ENCODE peak calls at places on chromosomes 7 and 10, in four cellular contexts. One of them, this sample, is unnamed.

GRCh38 chr10:132486539-132487121 is 51.0 kb upstream of the INPP5A start:
- DNase-seq in GM20000: no peak
- DNase-seq in mesothelial cell of epicardium: no peak
- DNase-seq in GM10248: no peak
- DNase-seq in this sample: no peak

GRCh38 chr10:86648706-86649426 is 5.5 kb upstream of the OPN4 start:
- DNase-seq in GM20000: no peak
- DNase-seq in GM10248: no peak
- DNase-seq in mesothelial cell of epicardium: peak
- DNase-seq in this sample: no peak

GRCh38 chr7:17618652-17618974 is 320.2 kb downstream of the AHR start:
- DNase-seq in mesothelial cell of epicardium: no peak
- DNase-seq in GM20000: no peak
- DNase-seq in GM10248: no peak
- DNase-seq in this sample: no peak

GRCh38 chr10:92268763-92269162 is 22.1 kb downstream of the CPEB3 start:
- DNase-seq in GM20000: no peak
- DNase-seq in mesothelial cell of epicardium: no peak
- DNase-seq in GM10248: no peak
- DNase-seq in this sample: no peak

GRCh38 chr7:115122388-115122787 is 200.5 kb downstream of the MDFIC start:
- DNase-seq in mesothelial cell of epicardium: no peak
- DNase-seq in GM10248: no peak
- DNase-seq in GM20000: no peak
- DNase-seq in this sample: no peak

GRCh38 chr7:39429421-39429820 is 136.8 kb upstream of the YAE1 start:
- DNase-seq in mesothelial cell of epicardium: no peak
- DNase-seq in GM20000: no peak
- DNase-seq in GM10248: no peak
- DNase-seq in this sample: no peak

GRCh38 chr10:132862485-132863420 is 76.8 kb upstream of the NKX6-2 start:
- DNase-seq in mesothelial cell of epicardium: no peak
- DNase-seq in GM20000: no peak
- DNase-seq in GM10248: no peak
- DNase-seq in this sample: no peak

GRCh38 chr10:24333736-24334135 is 124.8 kb downstream of the KIAA1217 start:
- DNase-seq in mesothelial cell of epicardium: no peak
- DNase-seq in GM10248: no peak
- DNase-seq in GM20000: no peak
- DNase-seq in this sample: no peak

GRCh38 chr7:96181174-96181573 is 140.7 kb downstream of the SLC25A13 start:
- DNase-seq in GM20000: no peak
- DNase-seq in mesothelial cell of epicardium: no peak
- DNase-seq in GM10248: no peak
- DNase-seq in this sample: no peak

GRCh38 chr10:5551531-5552375 is 27.0 kb downstream of the CALML3 start:
- DNase-seq in mesothelial cell of epicardium: no peak
- DNase-seq in GM10248: peak
- DNase-seq in GM20000: peak
- DNase-seq in this sample: peak

GRCh38 chr7:112395411-112395810 is 54.8 kb upstream of the IFRD1 start:
- DNase-seq in GM10248: no peak
- DNase-seq in GM20000: no peak
- DNase-seq in mesothelial cell of epicardium: no peak
- DNase-seq in this sample: no peak

GRCh38 chr10:77168861-77169260 is 468.7 kb downstream of the KCNMA1 start:
- DNase-seq in GM10248: no peak
- DNase-seq in mesothelial cell of epicardium: no peak
- DNase-seq in GM20000: no peak
- DNase-seq in this sample: no peak

GRCh38 chr10:84608126-84608525 is 279.7 kb downstream of the CCSER2 start:
- DNase-seq in mesothelial cell of epicardium: no peak
- DNase-seq in GM20000: no peak
- DNase-seq in GM10248: no peak
- DNase-seq in this sample: no peak

GRCh38 chr10:84607523-84607922 is 279.1 kb downstream of the CCSER2 start:
- DNase-seq in GM20000: no peak
- DNase-seq in GM10248: no peak
- DNase-seq in mesothelial cell of epicardium: no peak
- DNase-seq in this sample: no peak

DNA sequence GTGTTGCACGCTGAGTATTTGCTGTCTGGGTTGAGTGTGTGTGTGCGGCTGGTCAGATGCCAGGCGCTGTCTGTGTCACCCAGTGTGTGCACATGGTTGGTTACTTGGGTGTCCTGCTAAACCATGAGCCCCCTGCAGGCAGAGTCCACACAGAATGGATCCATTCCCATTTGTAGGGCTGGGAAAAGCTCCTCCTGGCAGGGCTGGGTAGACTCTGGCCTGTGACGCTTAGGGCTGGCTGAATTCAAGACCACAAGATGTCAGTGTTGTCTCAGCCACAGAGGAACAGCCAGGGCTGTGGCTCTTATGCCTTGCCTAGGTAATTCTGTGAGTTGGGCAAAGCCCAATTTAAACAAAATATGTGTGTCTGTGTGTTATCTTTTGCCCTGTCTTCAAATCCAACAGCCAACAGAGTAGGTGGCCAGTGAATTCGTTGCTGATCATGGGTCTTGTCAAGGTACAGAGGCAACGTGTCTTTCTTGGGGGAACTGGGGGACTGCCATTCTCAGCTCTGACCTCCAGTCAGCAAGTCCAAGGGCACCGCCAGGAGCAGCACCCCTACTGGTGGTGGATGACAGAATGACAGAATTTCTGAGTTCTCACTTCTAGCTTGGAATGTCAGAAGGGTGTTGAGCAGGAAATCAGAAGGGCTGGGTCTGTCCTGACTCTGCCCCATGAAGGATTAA is 285.1 kb downstream of the CCSER2 start:
- DNase-seq in GM20000: peak
- DNase-seq in GM10248: no peak
- DNase-seq in mesothelial cell of epicardium: peak
- DNase-seq in this sample: no peak
- TF ChIP-seq CTCF in GM20000: no peak
- TF ChIP-seq CTCF in GM10248: peak
- TF ChIP-seq CTCF in mesothelial cell of epicardium: no peak
- TF ChIP-seq CTCF in this sample: peak

GRCh38 chr10:116627386-116627933 is 6.7 kb downstream of the PNLIPRP2 start:
- DNase-seq in GM20000: peak
- DNase-seq in GM10248: no peak
- DNase-seq in mesothelial cell of epicardium: no peak
- DNase-seq in this sample: no peak
- TF ChIP-seq CTCF in GM20000: no peak
- TF ChIP-seq CTCF in GM10248: no peak
- TF ChIP-seq CTCF in mesothelial cell of epicardium: peak
- TF ChIP-seq CTCF in this sample: no peak

GRCh38 chr7:54838540-54838925 is 79.5 kb upstream of the SEC61G start:
- DNase-seq in mesothelial cell of epicardium: no peak
- DNase-seq in GM20000: no peak
- DNase-seq in GM10248: no peak
- DNase-seq in this sample: no peak

GRCh38 chr7:54839538-54840213 is 80.7 kb upstream of the SEC61G start:
- DNase-seq in GM10248: no peak
- DNase-seq in mesothelial cell of epicardium: no peak
- DNase-seq in GM20000: peak
- DNase-seq in this sample: no peak

GRCh38 chr7:54837761-54838539 is 78.9 kb upstream of the SEC61G start:
- DNase-seq in mesothelial cell of epicardium: no peak
- DNase-seq in GM10248: no peak
- DNase-seq in GM20000: no peak
- DNase-seq in this sample: no peak

GRCh38 chr7:54843961-54844360 is 85.0 kb upstream of the SEC61G start:
- DNase-seq in GM10248: no peak
- DNase-seq in mesothelial cell of epicardium: no peak
- DNase-seq in GM20000: no peak
- DNase-seq in this sample: no peak

GRCh38 chr7:54841772-54842707 is 83.0 kb upstream of the SEC61G start:
- DNase-seq in GM20000: no peak
- DNase-seq in GM10248: no peak
- DNase-seq in mesothelial cell of epicardium: no peak
- DNase-seq in this sample: no peak
- TF ChIP-seq CTCF in GM20000: peak
- TF ChIP-seq CTCF in GM10248: peak
- TF ChIP-seq CTCF in mesothelial cell of epicardium: no peak
- TF ChIP-seq CTCF in this sample: peak

GRCh38 chr10:111762114-111762513 is 421.5 kb downstream of the GPAM start:
- DNase-seq in GM20000: no peak
- DNase-seq in GM10248: no peak
- DNase-seq in mesothelial cell of epicardium: no peak
- DNase-seq in this sample: no peak
- TF ChIP-seq CTCF in GM20000: no peak
- TF ChIP-seq CTCF in GM10248: peak
- TF ChIP-seq CTCF in mesothelial cell of epicardium: no peak
- TF ChIP-seq CTCF in this sample: no peak

GRCh38 chr10:46998192-46998591 is 87.0 kb downstream of the PTPN20 start:
- DNase-seq in mesothelial cell of epicardium: no peak
- DNase-seq in GM20000: no peak
- DNase-seq in GM10248: no peak
- DNase-seq in this sample: no peak

GRCh38 chr10:46998595-46998994 is 87.4 kb downstream of the PTPN20 start:
- DNase-seq in GM10248: no peak
- DNase-seq in mesothelial cell of epicardium: no peak
- DNase-seq in GM20000: no peak
- DNase-seq in this sample: no peak

GRCh38 chr10:46992794-46993552 is 81.7 kb downstream of the PTPN20 start:
- DNase-seq in GM10248: no peak
- DNase-seq in mesothelial cell of epicardium: no peak
- DNase-seq in GM20000: no peak
- DNase-seq in this sample: no peak

GRCh38 chr10:46999217-46999616 is 88.0 kb downstream of the PTPN20 start:
- DNase-seq in GM20000: no peak
- DNase-seq in mesothelial cell of epicardium: no peak
- DNase-seq in GM10248: no peak
- DNase-seq in this sample: no peak

DNA sequence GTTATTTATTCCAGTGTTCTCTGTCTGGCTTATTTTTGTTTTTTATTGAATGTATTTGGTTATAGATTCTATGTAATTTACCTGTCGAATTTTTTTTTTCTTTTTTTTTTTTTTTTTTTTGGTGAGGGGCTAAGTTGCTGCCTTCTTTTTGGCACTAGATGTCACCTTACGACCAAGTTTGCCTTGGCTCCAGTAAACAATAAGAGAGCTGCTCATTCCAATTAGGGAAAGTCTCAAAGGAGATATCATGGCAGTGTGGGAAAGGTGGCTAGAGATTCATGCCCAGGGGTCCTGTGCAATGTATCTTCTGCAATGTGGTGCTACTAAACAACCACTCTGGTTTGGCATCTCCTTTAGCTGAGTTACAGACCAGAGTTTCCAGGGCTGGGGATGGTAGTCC is 84.0 kb downstream of the PTPN20 start:
- DNase-seq in GM20000: no peak
- DNase-seq in GM10248: no peak
- DNase-seq in mesothelial cell of epicardium: no peak
- DNase-seq in this sample: no peak
- TF ChIP-seq CTCF in GM20000: no peak
- TF ChIP-seq CTCF in GM10248: no peak
- TF ChIP-seq CTCF in mesothelial cell of epicardium: no peak
- TF ChIP-seq CTCF in this sample: no peak

DNA sequence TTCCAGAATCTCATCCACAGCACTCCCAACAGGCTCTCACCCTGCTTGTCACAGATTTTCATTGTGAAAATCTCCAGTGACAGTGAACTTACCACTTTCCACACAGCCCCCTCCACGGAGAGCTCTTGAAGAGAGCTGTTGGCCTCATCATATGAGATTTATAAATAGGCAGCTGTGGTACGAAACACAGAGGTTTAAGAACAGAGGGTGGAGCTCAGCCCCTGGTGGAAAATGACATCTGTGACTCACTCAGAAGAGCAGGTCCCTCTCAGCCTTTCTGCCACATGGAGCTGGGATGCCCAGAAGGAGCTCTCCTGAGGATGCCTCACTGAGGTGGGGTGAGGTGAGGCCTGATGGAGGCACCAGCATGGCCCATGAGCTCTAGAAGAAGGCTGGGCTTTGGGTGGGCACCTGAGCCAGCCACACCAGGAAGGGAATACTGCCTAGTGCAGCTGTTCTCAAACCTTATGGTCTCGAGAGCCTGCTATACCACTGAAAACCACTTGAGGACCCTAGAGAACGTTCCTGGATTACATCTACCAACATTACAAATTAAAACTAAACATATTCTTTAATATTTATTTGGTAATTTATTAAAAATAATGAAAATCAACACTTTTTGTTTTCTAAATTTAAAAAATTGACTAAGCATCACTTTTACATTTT is 25.8 kb upstream of the EEPD1 start:
- DNase-seq in mesothelial cell of epicardium: no peak
- DNase-seq in GM20000: no peak
- DNase-seq in GM10248: no peak
- DNase-seq in this sample: no peak
- TF ChIP-seq CTCF in mesothelial cell of epicardium: no peak
- TF ChIP-seq CTCF in GM20000: no peak
- TF ChIP-seq CTCF in GM10248: no peak
- TF ChIP-seq CTCF in this sample: no peak

DNA sequence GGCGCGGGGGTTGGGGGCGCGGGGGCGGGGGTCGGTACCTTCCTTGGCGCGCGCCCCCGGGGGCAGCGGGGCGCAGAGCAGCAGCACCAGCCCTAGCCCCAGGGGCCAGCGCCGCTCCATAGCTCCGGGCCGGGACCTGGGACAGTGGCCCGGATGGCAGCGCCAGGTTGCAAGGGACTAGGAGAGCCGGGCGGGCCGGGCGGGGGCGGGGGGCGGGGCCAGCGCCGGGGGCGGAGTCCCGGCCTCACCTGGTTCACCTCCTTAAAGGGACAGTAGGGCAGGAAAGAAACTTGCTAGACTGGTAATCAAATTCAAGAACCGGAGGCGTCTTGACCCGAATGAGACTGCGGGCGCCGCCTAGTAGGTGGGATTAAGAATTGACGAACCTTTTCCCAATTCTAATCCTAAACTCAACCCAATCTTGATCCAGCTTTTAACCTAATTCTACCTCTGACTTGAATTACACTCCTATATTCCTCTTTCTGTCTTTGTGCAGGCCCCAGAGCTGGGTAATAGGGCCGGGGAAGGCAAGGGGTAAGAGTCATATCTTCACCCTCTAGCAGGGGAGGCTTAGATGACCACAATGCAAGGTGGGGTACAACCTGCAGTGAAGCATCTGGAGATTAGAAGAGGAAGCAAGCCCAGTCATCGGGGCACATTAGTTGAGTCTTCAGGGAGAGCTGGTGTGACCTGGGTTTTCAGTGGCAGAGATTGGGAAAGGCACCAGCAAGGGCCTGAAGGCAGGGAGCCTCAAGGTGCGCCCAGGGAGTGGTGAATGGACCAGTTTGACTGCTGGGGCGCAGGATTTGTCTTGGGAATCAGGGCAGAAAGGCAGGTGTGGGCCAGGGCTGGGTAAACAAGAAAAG is at the start of gene EPHA1:
- DNase-seq in GM20000: peak
- DNase-seq in mesothelial cell of epicardium: no peak
- DNase-seq in GM10248: no peak
- DNase-seq in this sample: peak
- TF ChIP-seq CTCF in GM20000: no peak
- TF ChIP-seq CTCF in mesothelial cell of epicardium: peak
- TF ChIP-seq CTCF in GM10248: no peak
- TF ChIP-seq CTCF in this sample: peak

GRCh38 chr7:125670926-125671572 is 741.4 kb upstream of the POT1 start:
- DNase-seq in GM20000: no peak
- DNase-seq in mesothelial cell of epicardium: no peak
- DNase-seq in GM10248: peak
- DNase-seq in this sample: no peak
- TF ChIP-seq CTCF in GM20000: no peak
- TF ChIP-seq CTCF in mesothelial cell of epicardium: peak
- TF ChIP-seq CTCF in GM10248: peak
- TF ChIP-seq CTCF in this sample: peak

This sample was measured in GM13977.